ENCODE peak calls at places on chromosomes 4 and X, in six cellular contexts. N, P, T, V, Q and Z are unnamed samples.

GRCh38 chrX:1355131-1355799 is 18.7 kb downstream of the IL3RA start:
- DNase-seq in N (no peak), P (peak), T (peak), V (no peak), Q (no peak), Z (peak)

GRCh38 chr4:62771656-62772557 is 1571.8 kb downstream of the ADGRL3 start:
- DNase-seq in N (no peak), P (no peak), T (peak), V (no peak), Q (no peak), Z (peak)

GRCh38 chrX:17553451-17553850 is 178.5 kb downstream of the NHS start:
- DNase-seq in N (peak), P (peak), T (no peak), V (peak), Q (no peak), Z (no peak)

GRCh38 chrX:101986571-101986970 is 54.7 kb upstream of the ZMAT1 start:
- DNase-seq in N (no peak), P (no peak), T (no peak), V (no peak), Q (no peak), Z (no peak)

GRCh38 chrX:69507500-69507789 is 3.3 kb downstream of the NALF2 start:
- DNase-seq in N (no peak), P (no peak), T (no peak), V (no peak), Q (no peak), Z (no peak)

GRCh38 chrX:3815896-3816664 is 102.6 kb upstream of the PRKX start:
- DNase-seq in N (peak), P (peak), T (peak), V (peak), Q (no peak), Z (peak)

GRCh38 chr4:3368841-3369760 is 72.7 kb upstream of the HGFAC start:
- DNase-seq in N (no peak), P (no peak), T (peak), V (peak), Q (no peak), Z (no peak)

GRCh38 chr4:98516042-98516440 is 142.4 kb downstream of the TSPAN5 start:
- DNase-seq in N (peak), P (no peak), T (no peak), V (peak), Q (peak), Z (no peak)

GRCh38 chr4:42638276-42638675 is 18.6 kb downstream of the ATP8A1 start:
- DNase-seq in N (no peak), P (no peak), T (no peak), V (no peak), Q (no peak), Z (no peak)

GRCh38 chr4:101337688-101338087 is 9.6 kb downstream of the PPP3CA start:
- DNase-seq in N (peak), P (no peak), T (no peak), V (peak), Q (no peak), Z (no peak)

GRCh38 chr4:74157116-74157742 is 689 bp upstream of the MTHFD2L start:
- DNase-seq in N (peak), P (no peak), T (no peak), V (peak), Q (no peak), Z (peak)

GRCh38 chr4:165520071-165520470 is 141.3 kb downstream of the CPE start:
- DNase-seq in N (no peak), P (no peak), T (no peak), V (no peak), Q (no peak), Z (no peak)

GRCh38 chrX:15310117-15310516 is 5.3 kb downstream of the ASB11 start:
- DNase-seq in N (peak), P (no peak), T (no peak), V (peak), Q (no peak), Z (no peak)

GRCh38 chrX:139932901-139933796 is at the start of gene ATP11C:
- DNase-seq in N (peak), P (peak), T (peak), V (peak), Q (peak), Z (peak)
- H2BK120ac ChIP-seq in N (peak), P (no peak), T (no peak), V (peak), Q (peak), Z (no peak)

GRCh38 chr4:21628116-21628515 is 320.5 kb downstream of the KCNIP4 start:
- DNase-seq in N (no peak), P (no peak), T (no peak), V (no peak), Q (no peak), Z (no peak)
- H3K14ac ChIP-seq in N (no peak), P (no peak), T (no peak), V (no peak), Q (no peak), Z (no peak)

GRCh38 chr4:119521306-119521705 is 107.3 kb downstream of the PDE5A start:
- DNase-seq in N (no peak), P (no peak), T (no peak), V (no peak), Q (no peak), Z (no peak)

GRCh38 chr4:119523399-119523798 is 105.2 kb downstream of the PDE5A start:
- DNase-seq in N (no peak), P (no peak), T (no peak), V (no peak), Q (no peak), Z (no peak)

GRCh38 chr4:119526786-119527550 is 101.6 kb downstream of the PDE5A start:
- DNase-seq in N (peak), P (no peak), T (no peak), V (peak), Q (no peak), Z (no peak)

GRCh38 chr4:119525771-119526712 is 102.6 kb downstream of the PDE5A start:
- DNase-seq in N (peak), P (no peak), T (no peak), V (peak), Q (no peak), Z (no peak)

DNA sequence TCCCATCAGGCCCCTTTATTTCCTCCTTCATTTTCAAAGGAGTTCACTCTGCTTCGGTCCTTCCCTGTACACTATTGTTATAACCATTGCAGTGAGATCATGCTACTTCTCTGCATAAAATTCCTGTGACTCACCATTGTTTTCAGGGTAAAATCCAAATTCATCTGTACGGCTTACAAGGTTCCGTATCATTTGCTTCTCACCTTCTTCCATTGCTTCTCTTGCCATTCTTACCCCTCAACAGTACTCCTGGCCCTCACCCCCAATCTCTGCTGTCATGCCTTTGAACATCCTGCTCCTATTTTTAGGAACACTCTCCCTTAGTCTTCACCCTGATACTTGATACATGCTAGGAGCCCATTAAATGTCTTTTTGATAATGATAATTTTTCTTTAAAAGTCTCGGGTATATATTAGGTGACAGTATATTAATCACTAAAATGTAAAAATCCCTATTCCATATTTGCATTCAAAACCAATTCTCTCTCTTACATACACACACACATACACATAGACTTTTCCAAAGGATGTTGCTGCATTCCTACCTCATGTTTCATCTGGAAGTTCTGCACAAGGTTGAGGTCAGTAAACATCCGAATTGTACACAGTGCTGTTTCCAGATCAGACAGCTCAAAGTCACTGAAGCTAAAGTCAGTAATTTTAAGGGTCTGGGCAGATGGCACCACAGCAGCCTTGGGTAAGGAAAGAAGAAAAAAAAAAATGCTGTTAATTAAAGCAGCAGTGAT is 103.4 kb downstream of the PDE5A start:
- DNase-seq in N (peak), P (no peak), T (no peak), V (peak), Q (no peak), Z (no peak)
- H3K4me2 ChIP-seq in N (peak), P (no peak), T (no peak), V (peak), Q (no peak), Z (no peak)

DNA sequence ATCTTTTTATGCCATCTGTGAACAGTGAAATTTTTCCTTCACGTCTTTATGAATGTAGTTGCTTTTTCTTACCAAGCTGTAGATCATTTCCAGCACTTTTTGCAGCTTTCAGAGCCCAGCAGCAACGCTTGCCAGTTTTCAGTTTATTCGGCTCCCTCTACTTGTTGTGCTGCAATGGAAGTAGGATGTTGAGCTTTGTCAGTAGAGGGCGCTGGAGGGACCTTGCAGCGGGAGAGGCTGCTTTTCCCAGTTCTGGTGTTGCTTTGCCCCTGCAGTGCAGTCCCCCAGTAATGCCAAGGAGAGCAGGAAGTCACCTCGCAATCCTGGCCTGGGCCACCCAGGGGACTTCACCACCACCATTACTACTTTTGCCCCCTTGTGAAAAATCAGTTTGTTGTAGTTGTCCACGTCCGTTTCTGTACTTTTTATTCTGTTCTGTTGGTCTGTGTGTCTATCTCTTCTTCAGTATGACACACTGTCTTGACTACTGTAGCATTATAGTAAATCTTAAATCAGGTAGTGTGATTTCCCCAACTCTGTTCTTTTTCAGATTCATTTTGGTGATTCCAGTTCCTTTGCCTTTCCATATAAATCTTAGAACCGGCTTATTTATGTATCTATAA is 21.8 kb downstream of the CMC4 start:
- DNase-seq in N (peak), P (peak), T (peak), V (peak), Q (no peak), Z (peak)
- H2BK120ac ChIP-seq in N (no peak), P (no peak), T (no peak), V (no peak), Q (no peak), Z (no peak)

DNA sequence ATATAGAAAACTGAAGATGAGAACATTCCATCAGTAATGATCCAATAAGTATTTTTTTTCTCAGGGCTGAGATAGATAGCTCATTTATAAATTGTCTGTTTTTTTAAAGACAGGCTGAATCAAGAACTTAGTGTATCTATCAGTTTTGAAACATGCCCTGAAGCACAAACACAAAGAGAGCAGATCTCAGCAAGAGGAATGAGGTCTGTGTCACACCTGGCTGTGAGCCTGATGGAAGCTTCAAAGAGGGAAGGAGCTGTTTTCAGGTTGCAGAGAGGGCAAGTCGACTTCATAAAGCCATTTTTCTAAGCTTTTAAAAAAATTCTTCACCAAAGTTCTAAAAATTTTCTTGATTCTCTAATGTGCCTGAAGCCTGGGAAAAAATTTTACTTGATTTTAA is 434.9 kb downstream of the PDGFC start:
- DNase-seq in N (peak), P (no peak), T (no peak), V (no peak), Q (peak), Z (no peak)
- H3K14ac ChIP-seq in N (no peak), P (no peak), T (no peak), V (no peak), Q (no peak), Z (no peak)

GRCh38 chr4:168257663-168258235 is 60.8 kb downstream of the DDX60 start:
- DNase-seq in N (no peak), P (no peak), T (no peak), V (no peak), Q (no peak), Z (no peak)

GRCh38 chr4:168264903-168265302 is 53.6 kb downstream of the DDX60 start:
- DNase-seq in N (no peak), P (no peak), T (no peak), V (no peak), Q (no peak), Z (no peak)

GRCh38 chr4:168263039-168263438 is 55.5 kb downstream of the DDX60 start:
- DNase-seq in N (no peak), P (no peak), T (no peak), V (no peak), Q (no peak), Z (no peak)

GRCh38 chr4:168259096-168259495 is 59.5 kb downstream of the DDX60 start:
- DNase-seq in N (no peak), P (no peak), T (no peak), V (no peak), Q (no peak), Z (no peak)
- H3K4me2 ChIP-seq in N (no peak), P (no peak), T (no peak), V (no peak), Q (no peak), Z (no peak)

GRCh38 chr4:86482296-86482695 is 111.8 kb upstream of the PTPN13 start:
- DNase-seq in N (no peak), P (no peak), T (no peak), V (no peak), Q (no peak), Z (no peak)
- H2BK120ac ChIP-seq in N (no peak), P (no peak), T (peak), V (no peak), Q (no peak), Z (no peak)

GRCh38 chrX:65741823-65742222 is 74.4 kb downstream of the MSN start:
- DNase-seq in N (no peak), P (no peak), T (no peak), V (no peak), Q (no peak), Z (no peak)

GRCh38 chrX:65744965-65745364 is 77.5 kb downstream of the MSN start:
- DNase-seq in N (peak), P (no peak), T (no peak), V (no peak), Q (no peak), Z (no peak)

GRCh38 chrX:65740909-65741308 is 73.5 kb downstream of the MSN start:
- DNase-seq in N (no peak), P (no peak), T (no peak), V (no peak), Q (no peak), Z (no peak)

GRCh38 chrX:65745992-65746391 is 78.5 kb downstream of the MSN start:
- DNase-seq in N (no peak), P (no peak), T (no peak), V (no peak), Q (no peak), Z (no peak)

GRCh38 chrX:65745427-65745826 is 78.0 kb downstream of the MSN start:
- DNase-seq in N (no peak), P (no peak), T (no peak), V (no peak), Q (no peak), Z (no peak)
- H3K14ac ChIP-seq in N (no peak), P (no peak), T (no peak), V (no peak), Q (no peak), Z (no peak)